ENCODE peak calls at places on chromosomes 11 and 22, in seven cellular contexts. C, O, L, H, B, E and D are unnamed samples.

GRCh38 chr11:95378789-95379188 is 147.8 kb upstream of the SESN3 start:
- DNase-seq in C (no peak), O (no peak), L (no peak), H (no peak), B (no peak), E (no peak), D (no peak)

GRCh38 chr11:87454246-87454645 is 416.5 kb downstream of the TMEM135 start:
- DNase-seq in C (no peak), O (peak; percentile 65), L (no peak), H (no peak), B (peak; percentile 35), E (peak; percentile 59), D (no peak)

GRCh38 chr11:2808850-2809847 is 76.4 kb downstream of the CDKN1C start:
- DNase-seq in C (no peak), O (peak; percentile 39), L (no peak), H (no peak), B (no peak), E (peak; percentile 6), D (no peak)

GRCh38 chr11:36354221-36355003 is 58.3 kb downstream of the PRR5L start:
- DNase-seq in C (no peak), O (no peak), L (no peak), H (no peak), B (peak; percentile 67), E (no peak), D (no peak)

GRCh38 chr11:121654506-121655480 is 202.0 kb upstream of the SORL1-AS1 start:
- DNase-seq in C (no peak), O (no peak), L (no peak), H (no peak), B (peak; percentile 25), E (no peak), D (no peak)

GRCh38 chr11:94794287-94795168 is 26.4 kb downstream of the AMOTL1 start:
- DNase-seq in C (peak; percentile 19), O (no peak), L (no peak), H (peak; percentile 33), B (peak; percentile 99), E (no peak), D (no peak)

GRCh38 chr11:3124821-3125220 is 40.3 kb downstream of the OSBPL5 start:
- DNase-seq in C (no peak), O (no peak), L (no peak), H (no peak), B (no peak), E (no peak), D (no peak)

GRCh38 chr11:3188496-3189192 is 23.5 kb upstream of the OSBPL5 start:
- DNase-seq in C (no peak), O (no peak), L (no peak), H (no peak), B (no peak), E (no peak), D (no peak)

GRCh38 chr11:117345039-117345438 is 17.4 kb downstream of the CEP164 start:
- DNase-seq in C (no peak), O (no peak), L (no peak), H (no peak), B (peak; percentile 54), E (no peak), D (no peak)

GRCh38 chr11:2587976-2588748 is 111.6 kb downstream of the KCNQ1OT1 start:
- DNase-seq in C (no peak), O (peak; percentile 46), L (no peak), H (no peak), B (no peak), E (no peak), D (no peak)

GRCh38 chr11:122812612-122813011 is 25.7 kb upstream of the CRTAM start:
- DNase-seq in C (no peak), O (no peak), L (no peak), H (no peak), B (no peak), E (no peak), D (no peak)
- H3K4me1 ChIP-seq in C (no peaks in the 10 kb centered on the region), O (no peaks in the 10 kb centered on the region), L (no peaks in the 10 kb centered on the region), H (no peaks in the 10 kb centered on the region), B (peaks cover 6% of the 10 kb centered on the region), E (peaks cover 5% of the 10 kb centered on the region), D (peaks cover 1% of the 10 kb centered on the region)

GRCh38 chr11:128506384-128506783 is 81.0 kb downstream of the ETS1 start:
- DNase-seq in C (no peak), O (no peak), L (no peak), H (no peak), B (no peak), E (no peak), D (no peak)
- H3K4me1 ChIP-seq in C (peaks cover 91% of the 10 kb centered on the region), O (peaks cover 40% of the 10 kb centered on the region), L (peaks cover 100% of the 10 kb centered on the region), H (peaks cover 11% of the 10 kb centered on the region), B (peaks cover 46% of the 10 kb centered on the region), E (peaks cover 87% of the 10 kb centered on the region), D (peaks cover 6% of the 10 kb centered on the region)

DNA sequence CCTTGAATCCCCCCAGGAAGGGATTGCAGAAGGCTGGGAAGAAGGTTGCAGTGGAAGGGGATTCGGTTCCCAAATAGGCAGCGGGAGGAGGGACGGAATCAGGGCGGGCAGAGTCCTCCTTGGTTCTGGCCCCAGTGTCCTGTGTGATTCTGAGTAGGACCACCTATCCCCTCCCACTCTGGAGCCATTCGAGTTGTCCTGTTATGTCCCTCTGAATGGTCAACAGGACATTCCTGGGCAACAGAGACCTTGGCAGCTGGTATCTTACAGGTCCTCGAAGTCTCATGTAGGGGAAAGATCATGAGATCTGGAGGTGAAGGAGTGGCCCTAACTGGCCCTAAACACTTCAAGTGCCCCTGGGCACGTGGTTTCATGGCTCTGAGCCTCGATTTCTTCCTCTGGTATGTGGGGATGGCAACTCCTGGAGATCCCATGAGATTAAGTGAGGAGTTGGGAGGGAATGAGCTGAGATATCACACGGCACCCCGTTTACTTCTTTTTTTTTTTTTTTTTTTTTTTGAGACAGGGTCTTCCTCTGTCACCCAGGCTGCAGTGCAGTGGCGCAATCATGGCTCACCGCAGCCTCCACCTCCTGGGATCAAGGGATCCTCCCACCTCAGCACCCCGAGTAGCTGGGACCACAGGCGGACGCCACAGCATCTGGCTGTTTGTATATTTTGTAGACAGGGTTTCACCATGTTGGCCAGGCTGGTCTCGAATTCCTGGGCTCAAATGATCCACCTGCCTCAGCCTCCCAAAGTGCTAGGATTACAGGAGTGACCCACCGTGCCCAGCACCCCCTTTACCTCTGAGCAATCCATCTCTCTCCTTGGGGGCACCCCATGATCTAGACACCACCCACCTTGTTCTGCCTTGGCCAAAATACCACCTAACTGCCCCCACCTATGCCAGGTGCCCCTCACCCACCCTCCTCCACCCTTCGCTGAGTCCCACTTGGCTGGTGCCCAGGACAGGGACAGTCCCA is 6.8 kb downstream of the LIF start:
- DNase-seq in C (no peak), O (no peak), L (no peak), H (no peak), B (peak; percentile 76), E (no peak), D (no peak)
- H3K4me1 ChIP-seq in C (peaks cover 100% of the 10 kb centered on the region), O (peaks cover 7% of the 10 kb centered on the region), L (peaks cover 85% of the 10 kb centered on the region), H (peaks cover 3% of the 10 kb centered on the region), B (peaks cover 69% of the 10 kb centered on the region), E (no peaks in the 10 kb centered on the region), D (peaks cover 4% of the 10 kb centered on the region)

GRCh38 chr11:130202818-130203671 is 43.5 kb downstream of the ST14 start:
- DNase-seq in C (no peak), O (peak; percentile 40), L (no peak), H (no peak), B (no peak), E (no peak), D (no peak)
- H3K4me1 ChIP-seq in C (no peaks in the 10 kb centered on the region), O (no peaks in the 10 kb centered on the region), L (no peaks in the 10 kb centered on the region), H (no peaks in the 10 kb centered on the region), B (no peaks in the 10 kb centered on the region), E (no peaks in the 10 kb centered on the region), D (no peaks in the 10 kb centered on the region)

DNA sequence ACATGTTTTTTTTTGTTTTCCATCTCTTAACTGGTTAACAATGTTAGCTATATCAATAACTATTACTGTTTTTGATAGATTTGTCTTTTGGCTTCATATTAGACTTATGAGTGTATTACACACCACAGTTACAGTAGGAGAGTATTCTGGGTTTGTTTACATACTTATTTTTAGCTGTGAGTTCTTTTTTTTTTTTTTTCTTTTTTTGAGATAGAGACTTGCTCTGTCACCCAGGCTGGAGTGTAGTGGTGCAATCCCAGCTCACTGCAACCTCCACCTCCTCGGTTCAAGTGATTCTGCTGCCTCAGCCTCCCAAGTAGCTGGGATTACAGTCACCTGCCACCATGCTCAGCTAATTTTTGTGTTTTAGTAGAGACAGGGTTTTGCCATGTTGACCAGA is 28.0 kb downstream of the CNTF start:
- DNase-seq in C (no peak), O (no peak), L (no peak), H (no peak), B (peak; percentile 15), E (no peak), D (no peak)
- H3K4me1 ChIP-seq in C (no peaks in the 10 kb centered on the region), O (no peaks in the 10 kb centered on the region), L (no peaks in the 10 kb centered on the region), H (no peaks in the 10 kb centered on the region), B (peaks cover 2% of the 10 kb centered on the region), E (peaks cover 4% of the 10 kb centered on the region), D (peaks cover 2% of the 10 kb centered on the region)

GRCh38 chr22:42301742-42302102 is 31.3 kb upstream of the TCF20 start:
- DNase-seq in C (no peak), O (no peak), L (no peak), H (no peak), B (no peak), E (no peak), D (no peak)

GRCh38 chr22:42298746-42299145 is 28.3 kb upstream of the TCF20 start:
- DNase-seq in C (no peak), O (no peak), L (no peak), H (no peak), B (no peak), E (no peak), D (no peak)

GRCh38 chr22:42299586-42300285 is 29.3 kb upstream of the TCF20 start:
- DNase-seq in C (no peak), O (no peak), L (no peak), H (peak; percentile 52), B (no peak), E (peak; percentile 48), D (no peak)

GRCh38 chr22:42301072-42301741 is 30.8 kb upstream of the TCF20 start:
- DNase-seq in C (no peak), O (no peak), L (no peak), H (peak; percentile 45), B (no peak), E (no peak), D (no peak)

DNA sequence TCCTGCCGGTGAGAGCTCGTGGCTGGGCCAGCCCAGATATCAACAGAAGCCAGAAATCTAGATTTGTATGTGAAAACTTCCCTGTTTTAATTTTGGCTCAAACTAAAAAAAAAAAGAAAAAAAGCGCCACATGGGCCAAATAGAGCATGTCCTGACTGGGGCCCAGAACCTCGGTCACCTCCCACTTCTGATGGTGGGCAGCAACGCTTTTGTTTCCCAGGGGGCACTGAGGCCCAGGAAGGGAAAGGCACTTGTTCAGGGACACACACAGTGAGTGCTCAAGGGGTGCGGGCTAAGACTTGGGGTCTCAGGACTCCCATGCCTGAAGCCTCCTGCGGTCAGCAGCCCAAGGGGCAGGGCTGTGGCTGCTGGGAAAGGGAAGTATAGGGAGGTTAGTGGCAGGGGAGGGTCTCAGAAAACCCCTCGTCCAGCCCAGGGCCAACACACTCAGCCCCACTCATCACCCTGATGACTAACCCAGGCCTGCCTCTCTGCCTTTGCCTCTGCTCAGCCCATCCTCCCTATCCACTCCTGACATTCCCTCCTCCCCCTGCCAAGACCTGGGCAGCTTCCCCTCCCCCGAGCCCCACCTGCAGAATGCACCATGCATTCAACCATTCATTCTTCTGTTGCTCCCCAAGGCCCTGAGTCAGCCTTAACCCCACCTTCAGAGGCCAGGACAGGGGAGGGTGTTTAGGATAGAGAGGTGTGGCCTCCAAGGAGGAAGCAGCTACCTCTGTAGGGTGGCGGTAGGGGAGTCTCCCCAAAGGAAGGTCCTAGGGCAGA is 30.0 kb upstream of the TCF20 start:
- DNase-seq in C (no peak), O (no peak), L (no peak), H (no peak), B (no peak), E (peak; percentile 62), D (no peak)
- H3K4me1 ChIP-seq in C (peaks cover 5% of the 10 kb centered on the region), O (no peaks in the 10 kb centered on the region), L (peaks cover 14% of the 10 kb centered on the region), H (peaks cover 32% of the 10 kb centered on the region), B (peaks cover 2% of the 10 kb centered on the region), E (peaks cover 37% of the 10 kb centered on the region), D (peaks cover 29% of the 10 kb centered on the region)